ENCODE peak calls at places on chromosomes 4 and X, in eight cellular contexts. N is transverse colon, A is heart left ventricle, K is K562, Q is lower leg skin, T is A549, S is IMR-90, G is GM12892. V is an unnamed sample.

GRCh38 chr4:78370625-78371372 is 180.8 kb upstream of the ANXA3 start:
- DNase-seq in N (no peak), A (no peak), K (no peak), Q (no peak), T (no peak), S (no peak), G (no peak), V (no peak)

GRCh38 chr4:83757121-83757621 is 221.3 kb downstream of the GPAT3 start:
- DNase-seq in N (no peak), A (no peak), K (peak; percentile 80), Q (no peak), T (no peak), S (no peak), G (no peak), V (peak; percentile 0)

GRCh38 chrX:100662791-100663190 is 18.8 kb downstream of the SRPX2 start:
- DNase-seq in N (no peak), A (no peak), K (no peak), Q (no peak), T (no peak), S (peak; percentile 46), G (no peak), V (no peak)

GRCh38 chr4:88457307-88458090 is 580 bp downstream of the HERC5 start:
- DNase-seq in N (peak; percentile 40), A (peak; percentile 56), K (no peak), Q (peak; percentile 89), T (peak; percentile 5), S (no peak), G (peak; percentile 43), V (peak; percentile 30)

GRCh38 chr4:105088110-105088879 is 58.4 kb upstream of the TET2 start:
- DNase-seq in N (no peak), A (no peak), K (no peak), Q (no peak), T (no peak), S (peak; percentile 98), G (no peak), V (no peak)

GRCh38 chr4:110188113-110188512 is 10.3 kb downstream of the ELOVL6 start:
- DNase-seq in N (no peak), A (no peak), K (no peak), Q (no peak), T (no peak), S (no peak), G (no peak), V (no peak)

GRCh38 chr4:162959056-162959455 is 207.6 kb downstream of the NAF1 start:
- DNase-seq in N (peak; percentile 8), A (no peak), K (no peak), Q (no peak), T (no peak), S (no peak), G (no peak), V (no peak)

GRCh38 chr4:128916832-128917231 is 107.3 kb downstream of the JADE1 start:
- DNase-seq in N (peak; percentile 10), A (peak; percentile 21), K (no peak), Q (no peak), T (no peak), S (no peak), G (no peak), V (no peak)

GRCh38 chr4:47830263-47831025 is 7.4 kb downstream of the CORIN start:
- DNase-seq in N (no peak), A (no peak), K (no peak), Q (no peak), T (no peak), S (peak; percentile 21), G (no peak), V (no peak)

GRCh38 chr4:17665852-17666251 is 51.4 kb downstream of the MED28 start:
- DNase-seq in N (no peak), A (no peak), K (no peak), Q (no peak), T (no peak), S (no peak), G (no peak), V (no peak)

GRCh38 chrX:16610121-16610565 is 39.8 kb upstream of the S100G start:
- DNase-seq in N (no peak), A (no peak), K (no peak), Q (no peak), T (no peak), S (peak; percentile 74), G (no peak), V (no peak)

GRCh38 chr4:142817442-142817841 is 28.7 kb downstream of the INPP4B start:
- DNase-seq in N (no peak), A (no peak), K (no peak), Q (no peak), T (no peak), S (peak; percentile 88), G (no peak), V (peak; percentile 14)

GRCh38 chrX:108309144-108309543 is 129.1 kb downstream of the COL4A6 start:
- DNase-seq in N (no peak), A (no peak), K (no peak), Q (no peak), T (peak; percentile 55), S (peak; percentile 79), G (no peak), V (no peak)

GRCh38 chrX:120485562-120486520 is 16.7 kb upstream of the LAMP2 start:
- DNase-seq in N (peak; percentile 68), A (peak; percentile 87), K (peak; percentile 70), Q (peak; percentile 90), T (peak; percentile 70), S (peak; percentile 69), G (peak; percentile 20), V (peak; percentile 49)

GRCh38 chr4:136329042-136329662 is 1203.1 kb downstream of the PCDH18 start:
- DNase-seq in N (no peak), A (no peak), K (no peak), Q (no peak), T (no peak), S (no peak), G (no peak), V (no peak)

GRCh38 chrX:40080896-40081678 is 16.7 kb downstream of the BCOR start:
- DNase-seq in N (no peak), A (no peak), K (no peak), Q (no peak), T (no peak), S (no peak), G (no peak), V (no peak)

GRCh38 chr4:91127891-91128290 is 1000.7 kb downstream of the CCSER1 start:
- DNase-seq in N (no peak), A (peak; percentile 33), K (no peak), Q (no peak), T (no peak), S (no peak), G (no peak), V (no peak)

DNA sequence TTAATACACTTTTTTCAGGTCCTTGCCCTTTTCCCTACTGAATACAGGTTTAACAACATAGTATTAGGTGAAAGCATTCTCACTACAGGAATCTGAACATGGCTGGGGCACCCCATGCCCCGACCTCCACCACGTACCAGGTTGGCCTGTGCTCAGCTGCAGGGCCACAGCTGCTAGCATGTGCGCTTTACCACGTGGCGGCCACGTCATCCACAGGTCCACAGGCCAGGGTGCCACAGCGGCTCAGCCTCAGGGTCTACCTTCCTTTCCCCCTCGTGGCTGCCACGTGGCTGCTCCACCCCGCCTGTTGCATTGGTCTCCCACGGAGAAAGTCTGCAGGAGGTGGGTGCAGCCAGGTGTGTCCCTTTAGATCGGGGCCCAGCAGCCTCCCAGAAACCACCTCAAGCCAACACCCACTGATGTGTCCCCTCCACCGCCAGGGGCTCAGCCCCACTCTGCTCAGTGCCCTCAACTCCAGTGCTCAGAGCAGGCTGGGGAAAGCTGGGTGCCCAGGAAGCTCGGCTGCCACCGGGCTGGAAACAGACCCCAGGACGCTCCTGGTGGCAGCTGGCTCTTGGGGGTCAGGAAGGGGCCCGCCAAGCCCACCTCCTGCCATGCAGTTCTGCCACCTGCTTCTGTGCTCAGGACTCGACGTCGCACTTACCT is 17.8 kb downstream of the CTBP1 start:
- DNase-seq in N (no peak), A (peak; percentile 11), K (no peak), Q (no peak), T (no peak), S (no peak), G (no peak), V (no peak)
- TF ChIP-seq POLR2A in N (no peak), A (no peak), K (no peak), Q (no peak), T (no peak), S (no peak), G (no peak), V (no peak)

DNA sequence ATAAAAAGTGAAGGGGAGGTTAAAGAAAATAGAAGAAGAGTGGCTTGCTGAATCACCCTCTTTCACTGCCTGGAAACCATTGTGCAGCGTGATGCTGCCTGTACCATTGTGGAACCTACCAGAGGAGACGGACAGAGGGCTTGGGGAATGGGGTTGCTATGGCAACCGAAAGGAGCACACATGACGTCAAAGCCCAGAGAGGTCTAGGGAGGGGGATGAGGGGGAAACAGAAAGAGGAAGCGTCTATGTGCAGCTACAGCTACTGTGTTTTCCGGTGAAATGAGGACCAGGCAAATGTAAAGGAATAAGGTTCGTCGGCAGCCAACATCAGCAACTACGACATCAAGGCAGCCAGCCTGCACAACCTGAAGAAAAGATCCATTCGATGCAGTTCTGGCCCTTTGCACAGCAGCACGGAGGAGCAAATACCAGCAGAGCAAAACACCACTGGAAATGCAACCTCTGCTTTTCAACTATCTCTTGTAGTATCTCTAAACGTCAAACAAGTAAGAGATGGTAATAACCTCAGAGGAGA is at the start of gene MAPK10:
- DNase-seq in N (peak; percentile 57), A (peak; percentile 77), K (peak; percentile 14), Q (peak; percentile 86), T (no peak), S (peak; percentile 88), G (peak; percentile 5), V (peak; percentile 3)
- TF ChIP-seq POLR2A in N (no peak), A (no peak), K (no peak), Q (no peak), T (no peak), S (no peak), G (no peak), V (no peak)

DNA sequence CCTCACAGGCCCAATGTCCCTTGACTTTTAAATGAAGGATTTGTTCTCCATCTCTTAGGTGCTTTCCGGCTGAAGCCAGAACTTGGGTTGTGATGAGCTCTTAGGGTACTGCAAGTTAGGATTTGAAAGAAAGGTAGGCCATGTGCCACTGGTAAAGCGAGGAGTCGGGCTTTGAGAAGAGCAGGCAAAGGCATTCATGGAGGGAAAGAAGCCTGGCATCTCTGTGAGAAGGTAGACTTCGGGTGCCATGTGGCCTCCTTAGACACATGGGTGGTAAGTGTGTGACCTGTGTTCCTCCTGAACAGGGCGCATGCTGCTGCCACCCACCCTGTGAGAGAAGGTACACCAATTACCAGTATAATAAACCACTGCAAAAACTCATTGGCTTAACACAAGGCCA is 102.9 kb downstream of the GATB start:
- DNase-seq in N (no peak), A (no peak), K (no peak), Q (no peak), T (no peak), S (no peak), G (no peak), V (no peak)
- TF ChIP-seq POLR2A in N (no peak), A (no peak), K (no peak), Q (no peak), T (no peak), S (no peak), G (no peak), V (no peak)

DNA sequence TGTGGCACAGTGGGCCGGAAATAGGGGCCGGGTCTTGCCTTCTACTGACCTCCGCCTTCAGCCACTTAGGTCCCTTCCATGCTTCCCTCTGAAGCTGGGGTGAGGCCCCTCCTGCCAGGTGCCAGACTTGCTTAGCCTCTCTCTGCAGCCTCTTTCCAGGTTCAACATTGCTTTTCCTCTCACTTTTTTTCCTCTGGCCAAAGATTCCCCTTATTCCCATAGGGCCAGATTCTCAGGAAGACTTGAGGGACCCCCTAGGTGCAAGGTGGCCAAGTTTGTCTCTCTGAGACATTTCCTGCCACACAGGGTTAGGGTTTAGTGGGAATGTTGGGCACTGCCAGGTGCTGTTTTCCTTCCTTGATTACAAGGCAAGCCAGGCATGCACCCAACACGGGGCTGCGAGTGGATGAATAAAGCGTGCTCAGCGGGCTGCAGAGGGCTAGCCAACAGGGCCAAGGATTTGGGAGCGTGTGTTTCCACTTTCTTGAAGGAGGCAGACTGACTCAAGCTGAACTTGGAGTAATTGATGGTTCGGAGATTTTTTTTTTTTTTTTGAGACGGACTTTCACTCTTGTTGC is 7.6 kb upstream of the GJB1 start:
- DNase-seq in N (no peak), A (no peak), K (no peak), Q (no peak), T (no peak), S (no peak), G (no peak), V (no peak)
- TF ChIP-seq POLR2A in N (peak; percentile 11), A (no peak), K (no peak), Q (no peak), T (no peak), S (no peak), G (no peak), V (no peak)